ENCODE peak calls at places on chromosomes 4 and X, in nine cellular contexts. Z, F, Y, O, Q, L, U, X and A are unnamed samples.

GRCh38 chrX:71579136-71579989 is 1.1 kb downstream of the GCNA start:
- DNase-seq in Z (no peak), Q (no peak), F (no peak), U (no peak), X (no peak), O (no peak), L (no peak), Y (no peak), A (no peak)

GRCh38 chrX:31649176-31649575 is 577.3 kb upstream of the FTHL17 start:
- DNase-seq in L (no peak), U (no peak), X (no peak), Z (no peak), O (no peak), Y (no peak), Q (no peak), F (no peak), A (no peak)

GRCh38 chr4:23225024-23225423 is 532.3 kb downstream of the GBA3 start:
- DNase-seq in F (no peak), Y (no peak), Z (no peak), U (no peak), L (no peak), Q (no peak), X (no peak), O (no peak), A (no peak)

GRCh38 chr4:2650276-2650675 is 105.9 kb downstream of the TNIP2 start:
- DNase-seq in Z (no peak), X (no peak), Y (no peak), O (peak; percentile 79), U (no peak), Q (no peak), F (no peak), L (no peak), A (no peak)

GRCh38 chr4:180990931-180991330 is 1252.3 kb upstream of the TENM3 start:
- DNase-seq in F (no peak), L (no peak), Z (no peak), Q (no peak), X (no peak), O (no peak), U (no peak), Y (no peak), A (no peak)

GRCh38 chrX:16552546-16552945 is 97.4 kb upstream of the S100G start:
- DNase-seq in U (no peak), Z (peak; percentile 56), L (no peak), X (peak; percentile 13), Q (peak; percentile 0), Y (no peak), O (no peak), F (peak; percentile 37), A (no peak)

GRCh38 chr4:83964996-83965541 is 429.2 kb downstream of the GPAT3 start:
- DNase-seq in L (no peak), Y (no peak), U (no peak), Z (peak; percentile 54), Q (no peak), X (peak; percentile 5), O (no peak), F (peak; percentile 10), A (no peak)

GRCh38 chr4:174198396-174199179 is 84.9 kb downstream of the FBXO8 start:
- DNase-seq in F (peak; percentile 91), O (no peak), U (peak; percentile 86), X (peak; percentile 76), Z (peak; percentile 90), Q (peak; percentile 89), Y (peak; percentile 30), L (no peak), A (no peak)

GRCh38 chr4:109043286-109043685 is 259.2 kb downstream of the COL25A1 start:
- DNase-seq in Z (no peak), F (no peak), Y (no peak), X (no peak), Q (no peak), U (no peak), L (no peak), O (no peak), A (no peak)

GRCh38 chr4:143728171-143728570 is 27.7 kb upstream of the FREM3 start:
- DNase-seq in X (peak; percentile 35), Y (no peak), L (no peak), O (no peak), U (no peak), F (peak; percentile 67), Q (peak; percentile 9), Z (peak; percentile 0), A (no peak)

GRCh38 chrX:38754102-38754790 is 47.0 kb upstream of the MID1IP1 start:
- DNase-seq in X (peak; percentile 60), U (peak; percentile 31), L (no peak), F (peak; percentile 72), Q (peak; percentile 74), Z (peak; percentile 58), O (no peak), Y (peak; percentile 16), A (peak; percentile 3)

GRCh38 chr4:8831221-8832129 is 40.2 kb downstream of the HMX1 start:
- DNase-seq in Q (no peak), X (no peak), Y (no peak), Z (no peak), O (peak; percentile 72), F (no peak), U (no peak), L (no peak), A (no peak)